ENCODE peak calls at places on chromosomes 5 and 9, in four cellular contexts. One of them, this sample, is unnamed.

GRCh38 chr9:105760053-105760452 is 65.7 kb downstream of the TMEM38B start:
- DNase-seq in HFF-Myc: no peak
- DNase-seq in RWPE1: no peak
- DNase-seq in lower lobe of right lung: no peak
- DNase-seq in this sample: no peak

GRCh38 chr5:80960531-80961375 is 590 bp downstream of the RASGRF2 start:
- DNase-seq in RWPE1: peak; percentile 38
- DNase-seq in lower lobe of right lung: peak; percentile 47
- DNase-seq in HFF-Myc: no peak
- DNase-seq in this sample: no peak

GRCh38 chr5:79093762-79094161 is 17.8 kb upstream of the BHMT start:
- DNase-seq in lower lobe of right lung: no peak
- DNase-seq in HFF-Myc: no peak
- DNase-seq in RWPE1: no peak
- DNase-seq in this sample: no peak

GRCh38 chr5:117731445-117731844 is 1156.8 kb upstream of the SEMA6A start:
- DNase-seq in lower lobe of right lung: no peak
- DNase-seq in RWPE1: no peak
- DNase-seq in HFF-Myc: no peak
- DNase-seq in this sample: no peak

GRCh38 chr9:115601456-115601855 is 483.5 kb upstream of the TNC start:
- DNase-seq in RWPE1: no peak
- DNase-seq in HFF-Myc: no peak
- DNase-seq in lower lobe of right lung: no peak
- DNase-seq in this sample: no peak

GRCh38 chr5:139658928-139659667 is 10.9 kb downstream of the CXXC5 start:
- DNase-seq in RWPE1: no peak
- DNase-seq in lower lobe of right lung: no peak
- DNase-seq in HFF-Myc: no peak
- DNase-seq in this sample: no peak

GRCh38 chr5:44546283-44546682 is 157.1 kb upstream of the FGF10 start:
- DNase-seq in RWPE1: peak; percentile 32
- DNase-seq in lower lobe of right lung: no peak
- DNase-seq in HFF-Myc: no peak
- DNase-seq in this sample: no peak

GRCh38 chr9:110241491-110242321 is 14.6 kb downstream of the TXN start:
- DNase-seq in RWPE1: peak; percentile 72
- DNase-seq in HFF-Myc: no peak
- DNase-seq in lower lobe of right lung: no peak
- DNase-seq in this sample: no peak

GRCh38 chr9:127128341-127129072 is 6.1 kb upstream of the ANGPTL2 start:
- DNase-seq in RWPE1: peak; percentile 65
- DNase-seq in HFF-Myc: no peak
- DNase-seq in lower lobe of right lung: no peak
- DNase-seq in this sample: no peak

GRCh38 chr5:116361979-116362577 is 212.5 kb downstream of the SEMA6A start:
- DNase-seq in lower lobe of right lung: no peak
- DNase-seq in RWPE1: no peak
- DNase-seq in HFF-Myc: no peak
- DNase-seq in this sample: no peak

GRCh38 chr5:148746826-148747535 is 79.4 kb upstream of the ADRB2 start:
- DNase-seq in HFF-Myc: no peak
- DNase-seq in RWPE1: no peak
- DNase-seq in lower lobe of right lung: no peak
- DNase-seq in this sample: no peak

GRCh38 chr9:125889524-125890473 is 142.6 kb downstream of the PBX3 start:
- DNase-seq in RWPE1: peak; percentile 68
- DNase-seq in lower lobe of right lung: peak; percentile 53
- DNase-seq in HFF-Myc: no peak
- DNase-seq in this sample: peak; percentile 44

GRCh38 chr9:116907989-116908388 is 220.9 kb downstream of the TRIM32 start:
- DNase-seq in HFF-Myc: no peak
- DNase-seq in RWPE1: no peak
- DNase-seq in lower lobe of right lung: no peak
- DNase-seq in this sample: no peak

GRCh38 chr9:109715340-109715739 is 64.7 kb upstream of the PALM2AKAP2 start:
- DNase-seq in RWPE1: no peak
- DNase-seq in lower lobe of right lung: no peak
- DNase-seq in HFF-Myc: no peak
- DNase-seq in this sample: no peak

GRCh38 chr9:34145165-34145564 is 18.7 kb upstream of the DCAF12 start:
- DNase-seq in lower lobe of right lung: no peak
- DNase-seq in RWPE1: no peak
- DNase-seq in HFF-Myc: no peak
- DNase-seq in this sample: no peak

GRCh38 chr9:135513351-135513846 is 7.8 kb upstream of the LCN1 start:
- DNase-seq in HFF-Myc: no peak
- DNase-seq in lower lobe of right lung: no peak
- DNase-seq in RWPE1: no peak
- DNase-seq in this sample: no peak

GRCh38 chr9:88991066-88992030 is at the start of gene S1PR3:
- DNase-seq in lower lobe of right lung: peak; percentile 63
- DNase-seq in RWPE1: peak; percentile 61
- DNase-seq in HFF-Myc: no peak
- DNase-seq in this sample: peak; percentile 60

GRCh38 chr5:113692466-113693204 is 179.1 kb downstream of the YTHDC2 start:
- DNase-seq in HFF-Myc: no peak
- DNase-seq in RWPE1: no peak
- DNase-seq in lower lobe of right lung: no peak
- DNase-seq in this sample: no peak

GRCh38 chr9:111610149-111610548 is 10.7 kb upstream of the PTGR1 start:
- DNase-seq in lower lobe of right lung: no peak
- DNase-seq in RWPE1: no peak
- DNase-seq in HFF-Myc: no peak
- DNase-seq in this sample: no peak

GRCh38 chr9:36207016-36207415 is 16.3 kb downstream of the CLTA start:
- DNase-seq in RWPE1: no peak
- DNase-seq in lower lobe of right lung: no peak
- DNase-seq in HFF-Myc: no peak
- DNase-seq in this sample: no peak

GRCh38 chr9:114117996-114118830 is 19.1 kb upstream of the KIF12 start:
- DNase-seq in lower lobe of right lung: peak; percentile 74
- DNase-seq in HFF-Myc: no peak
- DNase-seq in RWPE1: no peak
- DNase-seq in this sample: no peak

GRCh38 chr9:135773094-135773493 is 71.1 kb downstream of the KCNT1 start:
- DNase-seq in lower lobe of right lung: no peak
- DNase-seq in RWPE1: no peak
- DNase-seq in HFF-Myc: no peak
- DNase-seq in this sample: no peak

GRCh38 chr9:6758418-6759113 is 793 bp downstream of the KDM4C start:
- DNase-seq in lower lobe of right lung: peak; percentile 69
- DNase-seq in HFF-Myc: no peak
- DNase-seq in RWPE1: peak; percentile 30
- DNase-seq in this sample: peak; percentile 51

GRCh38 chr5:82534891-82535395 is 256.8 kb upstream of the RPS23 start:
- DNase-seq in HFF-Myc: no peak
- DNase-seq in RWPE1: no peak
- DNase-seq in lower lobe of right lung: no peak
- DNase-seq in this sample: no peak

GRCh38 chr5:16464664-16465543 is 696 bp downstream of the ZNF622 start:
- DNase-seq in lower lobe of right lung: peak; percentile 46
- DNase-seq in HFF-Myc: no peak
- DNase-seq in RWPE1: no peak
- DNase-seq in this sample: no peak

GRCh38 chr5:140135127-140135526 is 9.4 kb downstream of the IGIP start:
- DNase-seq in RWPE1: no peak
- DNase-seq in lower lobe of right lung: no peak
- DNase-seq in HFF-Myc: no peak
- DNase-seq in this sample: no peak

GRCh38 chr5:24804221-24804681 is 159.5 kb upstream of the CDH10 start:
- DNase-seq in lower lobe of right lung: no peak
- DNase-seq in RWPE1: no peak
- DNase-seq in HFF-Myc: no peak
- DNase-seq in this sample: no peak

GRCh38 chr5:152650413-152650812 is 245.3 kb upstream of the NMUR2 start:
- DNase-seq in HFF-Myc: no peak
- DNase-seq in RWPE1: no peak
- DNase-seq in lower lobe of right lung: no peak
- DNase-seq in this sample: no peak

GRCh38 chr9:120852240-120853018 is 9.7 kb upstream of the PSMD5 start:
- DNase-seq in RWPE1: no peak
- DNase-seq in lower lobe of right lung: no peak
- DNase-seq in HFF-Myc: no peak
- DNase-seq in this sample: no peak

GRCh38 chr9:134656334-134657034 is 14.9 kb downstream of the COL5A1 start:
- DNase-seq in lower lobe of right lung: no peak
- DNase-seq in HFF-Myc: no peak
- DNase-seq in RWPE1: peak; percentile 65
- DNase-seq in this sample: peak; percentile 19

GRCh38 chr5:14086261-14086660 is 56.9 kb upstream of the TRIO start:
- DNase-seq in lower lobe of right lung: no peak
- DNase-seq in HFF-Myc: no peak
- DNase-seq in RWPE1: no peak
- DNase-seq in this sample: no peak

GRCh38 chr5:159189310-159189709 is 20.0 kb downstream of the RNF145 start:
- DNase-seq in lower lobe of right lung: no peak
- DNase-seq in HFF-Myc: no peak
- DNase-seq in RWPE1: no peak
- DNase-seq in this sample: no peak

GRCh38 chr9:76759726-76760125 is 4.5 kb upstream of the PCA3 start:
- DNase-seq in HFF-Myc: no peak
- DNase-seq in lower lobe of right lung: no peak
- DNase-seq in RWPE1: no peak
- DNase-seq in this sample: no peak

GRCh38 chr5:22889714-22890113 is 36.6 kb upstream of the CDH12 start:
- DNase-seq in lower lobe of right lung: no peak
- DNase-seq in RWPE1: peak; percentile 18
- DNase-seq in HFF-Myc: no peak
- DNase-seq in this sample: no peak

GRCh38 chr5:115424030-115424429 is 120.5 kb downstream of the FEM1C start:
- DNase-seq in RWPE1: no peak
- DNase-seq in HFF-Myc: no peak
- DNase-seq in lower lobe of right lung: no peak
- DNase-seq in this sample: no peak

GRCh38 chr5:112316731-112317130 is 102.3 kb downstream of the EPB41L4A start:
- DNase-seq in lower lobe of right lung: no peak
- DNase-seq in HFF-Myc: no peak
- DNase-seq in RWPE1: no peak
- DNase-seq in this sample: no peak
- TF ChIP-seq CTCF in lower lobe of right lung: no peak
- TF ChIP-seq CTCF in HFF-Myc: no peak
- TF ChIP-seq CTCF in RWPE1: no peak
- TF ChIP-seq CTCF in this sample: no peak

GRCh38 chr5:20601678-20602100 is 613.7 kb upstream of the CDH18 start:
- DNase-seq in RWPE1: no peak
- DNase-seq in HFF-Myc: no peak
- DNase-seq in lower lobe of right lung: no peak
- DNase-seq in this sample: no peak

GRCh38 chr5:20608567-20608966 is 620.6 kb upstream of the CDH18 start:
- DNase-seq in lower lobe of right lung: no peak
- DNase-seq in HFF-Myc: no peak
- DNase-seq in RWPE1: no peak
- DNase-seq in this sample: no peak

GRCh38 chr5:20610650-20611049 is 622.6 kb upstream of the CDH18 start:
- DNase-seq in RWPE1: no peak
- DNase-seq in HFF-Myc: no peak
- DNase-seq in lower lobe of right lung: no peak
- DNase-seq in this sample: no peak

DNA sequence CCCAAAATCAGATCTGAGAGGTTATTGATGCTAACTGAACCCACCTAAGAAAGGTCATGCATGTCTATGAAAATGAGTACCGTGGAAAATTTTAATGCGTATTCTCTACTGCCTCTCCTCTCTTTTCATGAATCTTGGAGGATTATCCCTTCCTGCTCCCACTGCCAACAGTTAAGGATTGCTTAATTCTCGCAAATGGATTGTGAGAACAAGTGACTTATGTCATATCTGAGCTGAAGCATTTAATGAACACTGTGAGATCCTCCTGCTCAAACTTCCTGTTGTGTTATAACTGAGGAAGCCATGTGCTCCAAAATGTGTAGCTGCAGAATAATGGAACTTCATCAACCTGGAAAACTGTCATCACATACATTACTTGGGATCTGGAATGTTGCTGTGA is 618.0 kb upstream of the CDH18 start:
- DNase-seq in RWPE1: no peak
- DNase-seq in lower lobe of right lung: no peak
- DNase-seq in HFF-Myc: no peak
- DNase-seq in this sample: no peak
- TF ChIP-seq CTCF in RWPE1: no peak
- TF ChIP-seq CTCF in lower lobe of right lung: no peak
- TF ChIP-seq CTCF in HFF-Myc: no peak
- TF ChIP-seq CTCF in this sample: no peak

GRCh38 chr5:142847898-142848790 is 78.0 kb downstream of the ARHGAP26 start:
- DNase-seq in RWPE1: no peak
- DNase-seq in lower lobe of right lung: no peak
- DNase-seq in HFF-Myc: no peak
- DNase-seq in this sample: no peak

GRCh38 chr5:142851731-142852130 is 81.6 kb downstream of the ARHGAP26 start:
- DNase-seq in lower lobe of right lung: no peak
- DNase-seq in HFF-Myc: no peak
- DNase-seq in RWPE1: no peak
- DNase-seq in this sample: no peak

GRCh38 chr5:142852799-142853198 is 82.6 kb downstream of the ARHGAP26 start:
- DNase-seq in RWPE1: no peak
- DNase-seq in lower lobe of right lung: no peak
- DNase-seq in HFF-Myc: no peak
- DNase-seq in this sample: no peak

GRCh38 chr5:142852361-142852760 is 82.2 kb downstream of the ARHGAP26 start:
- DNase-seq in RWPE1: no peak
- DNase-seq in HFF-Myc: no peak
- DNase-seq in lower lobe of right lung: no peak
- DNase-seq in this sample: no peak

DNA sequence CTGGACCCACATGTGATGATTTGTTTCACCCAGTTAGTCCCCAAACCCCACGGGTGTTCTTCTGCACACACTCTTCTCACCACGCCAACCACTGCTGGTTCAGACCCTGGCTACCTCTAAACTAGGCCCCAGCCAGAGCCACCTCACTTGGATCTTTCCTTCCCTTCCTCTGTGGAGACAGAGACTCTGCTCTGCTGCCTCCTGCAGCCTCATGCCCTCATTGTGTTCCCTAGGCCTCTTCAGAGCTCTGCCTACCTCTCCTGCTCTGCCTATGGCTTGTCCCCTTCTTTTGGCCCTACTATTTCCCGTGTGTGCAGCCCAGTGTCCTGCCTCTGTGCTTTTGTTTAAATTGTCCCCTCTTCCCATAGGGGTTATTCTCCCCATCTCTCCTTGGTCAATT is 79.7 kb downstream of the ARHGAP26 start:
- DNase-seq in RWPE1: no peak
- DNase-seq in HFF-Myc: no peak
- DNase-seq in lower lobe of right lung: no peak
- DNase-seq in this sample: no peak
- TF ChIP-seq CTCF in RWPE1: no peak
- TF ChIP-seq CTCF in HFF-Myc: no peak
- TF ChIP-seq CTCF in lower lobe of right lung: no peak
- TF ChIP-seq CTCF in this sample: no peak

DNA sequence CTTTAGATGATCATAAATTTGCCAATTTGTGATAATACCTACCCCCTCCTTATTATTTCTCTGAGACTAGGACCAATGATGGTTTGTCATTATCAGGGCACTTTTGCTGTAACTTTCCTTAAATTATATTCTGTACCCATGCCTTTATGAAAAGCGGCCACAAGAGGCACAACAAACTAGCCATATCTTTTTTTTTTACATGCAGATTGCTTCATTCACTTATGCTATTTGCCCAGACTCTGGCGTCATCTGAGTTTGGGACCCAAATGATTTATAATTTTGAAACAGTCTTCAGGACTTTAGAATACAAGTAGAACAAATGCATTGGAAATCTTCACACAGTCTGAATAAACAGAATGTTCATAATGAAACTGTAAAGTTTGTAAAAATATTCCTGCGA is 408.1 kb downstream of the MAT2B start:
- DNase-seq in HFF-Myc: no peak
- DNase-seq in RWPE1: no peak
- DNase-seq in lower lobe of right lung: no peak
- DNase-seq in this sample: no peak
- TF ChIP-seq CTCF in HFF-Myc: no peak
- TF ChIP-seq CTCF in RWPE1: no peak
- TF ChIP-seq CTCF in lower lobe of right lung: no peak
- TF ChIP-seq CTCF in this sample: peak; percentile 74

This sample was measured in CD14-positive monocyte.